ENCODE peak calls at places on chromosomes 1 and 21, in five cellular contexts. I is heart right ventricle, Y is heart left ventricle, U is uterus, Q is fibroblast of lung. V is an unnamed sample.

GRCh38 chr1:214558002-214558770 is 6.8 kb upstream of the PTPN14 start:
- DNase-seq in Y (no peak), U (peak), Q (peak), I (no peak), V (no peak)

GRCh38 chr1:59422921-59423575 is 126.2 kb downstream of the FGGY start:
- DNase-seq in U (peak), Q (peak), Y (peak), I (peak), V (peak)

GRCh38 chr1:225769687-225770086 is 7.9 kb upstream of the SRP9 start:
- DNase-seq in Y (no peak), Q (no peak), I (no peak), U (no peak), V (no peak)

GRCh38 chr1:226603976-226604845 is 55.6 kb downstream of the STUM start:
- DNase-seq in U (no peak), Y (no peak), Q (no peak), I (no peak), V (no peak)

GRCh38 chr1:32351859-32352745 is 10.2 kb downstream of the FAM229A start:
- DNase-seq in Y (peak), I (peak), U (peak), Q (peak), V (no peak)

GRCh38 chr1:62746086-62746808 is 37.7 kb upstream of the ATG4C start:
- DNase-seq in Q (peak), I (no peak), Y (no peak), U (no peak), V (no peak)

GRCh38 chr1:210264521-210265380 is 32.2 kb downstream of the SERTAD4 start:
- DNase-seq in I (no peak), Q (no peak), U (no peak), Y (no peak), V (no peak)

GRCh38 chr1:156086256-156086662 is 4.0 kb upstream of the MEX3A start:
- DNase-seq in U (no peak), Y (peak), I (no peak), Q (peak), V (no peak)

GRCh38 chr1:156727914-156728598 is at the start of gene METTL25B:
- DNase-seq in Q (peak), Y (peak), U (peak), I (peak), V (no peak)

GRCh38 chr1:90854559-90854958 is 137.5 kb upstream of the BARHL2 start:
- DNase-seq in U (no peak), Y (no peak), I (no peak), Q (no peak), V (no peak)

GRCh38 chr1:154348429-154349076 is 23.2 kb downstream of the ATP8B2 start:
- DNase-seq in Y (no peak), U (no peak), I (no peak), Q (no peak), V (no peak)

GRCh38 chr1:119617751-119618691 is 30.0 kb downstream of the ZNF697 start:
- DNase-seq in Q (no peak), U (no peak), Y (peak), I (no peak), V (no peak)
- H3K27ac ChIP-seq in Q (no peak), U (no peak), Y (no peak), I (peak), V (no peak)

DNA sequence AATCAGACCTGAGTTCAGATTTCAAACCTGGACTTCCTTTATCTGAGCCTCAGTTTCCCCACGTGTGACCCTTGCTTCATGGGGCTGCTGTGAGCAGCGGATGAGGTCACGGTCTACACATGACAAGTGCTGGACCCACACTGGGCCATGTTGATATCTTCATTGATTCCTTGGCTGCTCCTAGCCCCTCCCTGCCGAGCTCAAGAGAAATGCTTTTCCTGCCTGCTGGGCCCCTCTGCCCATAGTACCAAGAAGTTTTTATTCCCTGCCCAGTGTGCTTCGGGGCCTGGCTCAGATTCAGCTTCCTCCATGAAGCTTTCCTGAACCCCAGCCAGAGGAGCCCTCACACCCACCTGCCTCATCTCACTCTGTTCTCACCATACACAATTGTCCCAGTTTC is 181.6 kb downstream of the PTPRU start:
- DNase-seq in Q (no peak), I (no peak), Y (no peak), U (no peak), V (no peak)
- H3K4me3 ChIP-seq in Q (no peak), I (no peak), Y (no peak), U (no peak), V (no peak)

DNA sequence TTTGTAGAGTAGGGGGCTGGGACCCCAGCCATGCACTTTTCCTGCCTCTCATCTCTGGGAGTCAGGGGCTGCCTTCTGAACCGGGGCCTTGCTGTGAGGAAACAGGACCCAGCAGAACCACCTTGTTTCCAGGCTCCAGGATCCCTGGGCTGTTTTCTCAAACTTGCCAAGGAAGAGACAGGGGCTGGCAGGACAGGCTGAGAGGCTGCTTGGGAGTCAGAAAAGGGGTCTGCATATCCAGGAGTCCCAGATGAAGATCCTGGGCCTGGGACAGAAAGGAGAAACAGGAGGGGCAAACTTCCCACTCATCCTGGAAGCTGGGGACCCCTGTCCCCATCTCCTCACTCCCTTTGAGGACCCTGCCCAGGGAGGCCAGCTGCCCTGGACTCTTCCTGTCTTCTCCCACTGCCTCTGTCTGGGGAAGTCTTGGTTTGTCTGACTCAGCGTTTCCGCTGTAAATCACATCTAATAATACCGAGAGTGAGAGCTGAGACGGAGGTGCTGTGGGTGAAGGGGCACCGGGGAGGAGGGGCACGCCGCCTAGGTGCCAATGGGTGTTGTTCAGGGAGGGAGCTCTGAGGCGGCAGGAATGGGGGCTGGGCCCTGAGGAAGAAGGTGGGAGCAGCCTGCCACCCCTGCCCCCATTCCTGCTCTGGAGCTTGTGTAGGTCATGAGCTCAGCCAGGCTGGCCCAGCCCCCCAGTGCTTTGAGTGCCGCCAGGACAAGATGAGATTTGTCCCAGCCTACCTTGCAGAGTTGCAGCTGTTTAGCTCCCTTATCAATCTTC is 16.7 kb downstream of the POU3F1 start:
- DNase-seq in Y (peak), Q (peak), I (peak), U (peak), V (no peak)
- H3K27ac ChIP-seq in Y (peak), Q (peak), I (peak), U (peak), V (no peak)

GRCh38 chr21:34986561-34987533 is 62.3 kb downstream of the RUNX1 start:
- DNase-seq in I (no peak), U (no peak), Y (no peak), Q (peak), V (no peak)
- H3K4me3 ChIP-seq in I (no peak), U (no peak), Y (no peak), Q (no peak), V (no peak)

GRCh38 chr1:54392401-54392800 is 13.8 kb downstream of the SSBP3 start:
- DNase-seq in I (no peak), Q (no peak), Y (no peak), U (no peak), V (no peak)
- H3K27ac ChIP-seq in I (no peak), Q (no peak), Y (no peak), U (no peak), V (no peak)

V was measured in thoracic aorta.